ENCODE peak calls at places on chromosome 6, in six cellular contexts. One of them, this sample, is unnamed. For H3K36me3 and H3K4me1, the result is how much of the 10 kb centered on the place peaks cover.

GRCh38 chr6:115667478-115667996 is 393.2 kb downstream of the FRK start:
- DNase-seq in fibroblast of lung: no peak
- DNase-seq in Karpas-422: no peak
- DNase-seq in endothelial cell of umbilical vein: no peak
- DNase-seq in IMR-90: no peak
- DNase-seq in astrocyte: no peak
- DNase-seq in this sample: no peak

GRCh38 chr6:102763886-102764285 is 1370.4 kb downstream of the GRIK2 start:
- DNase-seq in Karpas-422: no peak
- DNase-seq in endothelial cell of umbilical vein: no peak
- DNase-seq in fibroblast of lung: no peak
- DNase-seq in IMR-90: no peak
- DNase-seq in astrocyte: no peak
- DNase-seq in this sample: no peak

GRCh38 chr6:106098383-106099234 is 12.5 kb downstream of the PRDM1 start:
- DNase-seq in astrocyte: peak
- DNase-seq in endothelial cell of umbilical vein: peak
- DNase-seq in IMR-90: peak
- DNase-seq in Karpas-422: no peak
- DNase-seq in fibroblast of lung: peak
- DNase-seq in this sample: no peak

GRCh38 chr6:34243901-34244884 is 4.6 kb downstream of the SMIM29 start:
- DNase-seq in fibroblast of lung: peak
- DNase-seq in IMR-90: peak
- DNase-seq in endothelial cell of umbilical vein: peak
- DNase-seq in astrocyte: peak
- DNase-seq in Karpas-422: no peak
- DNase-seq in this sample: peak

GRCh38 chr6:332671-333070 is 40.4 kb downstream of the DUSP22 start:
- DNase-seq in endothelial cell of umbilical vein: peak
- DNase-seq in IMR-90: peak
- DNase-seq in fibroblast of lung: peak
- DNase-seq in astrocyte: peak
- DNase-seq in Karpas-422: no peak
- DNase-seq in this sample: no peak

GRCh38 chr6:13581700-13582229 is 7.4 kb downstream of the SIRT5 start:
- DNase-seq in Karpas-422: no peak
- DNase-seq in endothelial cell of umbilical vein: no peak
- DNase-seq in astrocyte: no peak
- DNase-seq in fibroblast of lung: no peak
- DNase-seq in IMR-90: no peak
- DNase-seq in this sample: no peak

GRCh38 chr6:70537266-70537665 is 29.5 kb upstream of the SDHAF4 start:
- DNase-seq in endothelial cell of umbilical vein: no peak
- DNase-seq in fibroblast of lung: no peak
- DNase-seq in Karpas-422: no peak
- DNase-seq in IMR-90: no peak
- DNase-seq in astrocyte: no peak
- DNase-seq in this sample: no peak

GRCh38 chr6:26230336-26230735 is 134.7 kb upstream of the BTN3A2 start:
- DNase-seq in IMR-90: no peak
- DNase-seq in endothelial cell of umbilical vein: no peak
- DNase-seq in fibroblast of lung: no peak
- DNase-seq in astrocyte: no peak
- DNase-seq in Karpas-422: no peak
- DNase-seq in this sample: no peak

GRCh38 chr6:126716012-126716411 is 376.1 kb downstream of the CENPW start:
- DNase-seq in fibroblast of lung: peak
- DNase-seq in IMR-90: peak
- DNase-seq in Karpas-422: no peak
- DNase-seq in astrocyte: peak
- DNase-seq in endothelial cell of umbilical vein: no peak
- DNase-seq in this sample: no peak

GRCh38 chr6:68633654-68634502 is 1.2 kb upstream of the ADGRB3 start:
- DNase-seq in Karpas-422: no peak
- DNase-seq in astrocyte: no peak
- DNase-seq in fibroblast of lung: no peak
- DNase-seq in IMR-90: no peak
- DNase-seq in endothelial cell of umbilical vein: no peak
- DNase-seq in this sample: no peak

GRCh38 chr6:130557481-130558112 is 191.8 kb downstream of the TMEM200A start:
- DNase-seq in endothelial cell of umbilical vein: no peak
- DNase-seq in fibroblast of lung: no peak
- DNase-seq in Karpas-422: no peak
- DNase-seq in IMR-90: no peak
- DNase-seq in astrocyte: no peak
- DNase-seq in this sample: no peak

GRCh38 chr6:29368765-29369164 is at the start of gene OR5V1:
- DNase-seq in IMR-90: no peak
- DNase-seq in endothelial cell of umbilical vein: no peak
- DNase-seq in Karpas-422: no peak
- DNase-seq in astrocyte: no peak
- DNase-seq in fibroblast of lung: no peak
- DNase-seq in this sample: no peak

GRCh38 chr6:135851442-135852271 is at the start of gene PDE7B:
- DNase-seq in Karpas-422: no peak
- DNase-seq in IMR-90: peak
- DNase-seq in fibroblast of lung: peak
- DNase-seq in endothelial cell of umbilical vein: peak
- DNase-seq in astrocyte: peak
- DNase-seq in this sample: peak

GRCh38 chr6:107624541-107624940 is 134.6 kb downstream of the SOBP start:
- DNase-seq in IMR-90: peak
- DNase-seq in fibroblast of lung: peak
- DNase-seq in endothelial cell of umbilical vein: peak
- DNase-seq in astrocyte: peak
- DNase-seq in Karpas-422: no peak
- DNase-seq in this sample: no peak

GRCh38 chr6:120384671-120385070 is 949.6 kb downstream of the TBC1D32 start:
- DNase-seq in IMR-90: no peak
- DNase-seq in Karpas-422: no peak
- DNase-seq in astrocyte: peak
- DNase-seq in endothelial cell of umbilical vein: no peak
- DNase-seq in fibroblast of lung: peak
- DNase-seq in this sample: no peak

GRCh38 chr6:12980741-12981140 is 264.2 kb downstream of the PHACTR1 start:
- DNase-seq in endothelial cell of umbilical vein: no peak
- DNase-seq in IMR-90: no peak
- DNase-seq in Karpas-422: no peak
- DNase-seq in fibroblast of lung: no peak
- DNase-seq in astrocyte: no peak
- DNase-seq in this sample: no peak

GRCh38 chr6:25951296-25952032 is 11.1 kb upstream of the TRIM38 start:
- DNase-seq in endothelial cell of umbilical vein: no peak
- DNase-seq in IMR-90: no peak
- DNase-seq in Karpas-422: no peak
- DNase-seq in astrocyte: no peak
- DNase-seq in fibroblast of lung: no peak
- DNase-seq in this sample: no peak

GRCh38 chr6:41518118-41518517 is 28.1 kb upstream of the FOXP4 start:
- DNase-seq in Karpas-422: no peak
- DNase-seq in endothelial cell of umbilical vein: no peak
- DNase-seq in astrocyte: no peak
- DNase-seq in fibroblast of lung: no peak
- DNase-seq in IMR-90: no peak
- DNase-seq in this sample: peak

GRCh38 chr6:90446164-90446563 is 140.7 kb downstream of the MAP3K7 start:
- DNase-seq in IMR-90: peak
- DNase-seq in endothelial cell of umbilical vein: peak
- DNase-seq in astrocyte: peak
- DNase-seq in Karpas-422: no peak
- DNase-seq in fibroblast of lung: peak
- DNase-seq in this sample: no peak

GRCh38 chr6:167966540-167966905 is 30.9 kb upstream of the KIF25 start:
- DNase-seq in fibroblast of lung: no peak
- DNase-seq in endothelial cell of umbilical vein: no peak
- DNase-seq in IMR-90: no peak
- DNase-seq in astrocyte: no peak
- DNase-seq in Karpas-422: no peak
- DNase-seq in this sample: no peak
- H3K36me3 ChIP-seq in fibroblast of lung: under half
- H3K36me3 ChIP-seq in endothelial cell of umbilical vein: under half
- H3K36me3 ChIP-seq in IMR-90: under half
- H3K36me3 ChIP-seq in astrocyte: under half
- H3K36me3 ChIP-seq in Karpas-422: under half
- H3K36me3 ChIP-seq in this sample: half or more

DNA sequence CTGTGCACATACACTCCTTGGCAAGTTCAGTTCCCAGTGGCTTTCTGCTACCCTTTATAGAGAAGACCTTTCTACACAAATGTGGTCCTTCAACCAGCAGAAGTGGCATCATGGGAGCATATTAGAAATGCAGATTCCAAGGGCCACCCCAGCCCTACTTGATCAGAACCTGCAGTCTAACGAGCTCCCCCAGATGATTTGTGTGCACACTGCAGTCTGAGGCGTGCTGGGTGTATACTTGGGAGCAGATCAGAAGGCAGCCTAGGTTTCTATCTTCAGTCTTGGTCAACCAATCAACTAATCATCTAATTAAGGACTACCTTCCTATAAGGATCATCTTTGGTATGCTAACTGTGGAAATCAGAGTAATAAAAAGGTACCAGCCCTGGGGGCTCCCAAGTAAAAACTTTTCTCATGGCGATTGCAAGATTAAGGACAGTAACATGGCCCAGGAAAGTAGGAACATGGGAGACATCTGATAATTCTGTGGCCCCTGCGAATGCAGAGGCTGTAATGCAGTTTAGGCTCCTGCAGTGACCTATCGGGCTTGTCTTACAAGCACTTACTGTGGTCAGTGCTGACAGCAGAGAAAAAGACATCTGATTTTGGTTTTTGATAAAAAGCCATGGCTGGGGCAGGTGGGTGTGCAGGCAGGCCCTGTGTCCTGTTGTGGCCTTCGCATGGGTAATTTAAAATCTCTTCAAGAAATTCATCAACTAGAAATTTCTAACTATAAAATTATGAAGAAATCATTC is 19.5 kb upstream of the CCN6 start:
- DNase-seq in IMR-90: no peak
- DNase-seq in endothelial cell of umbilical vein: no peak
- DNase-seq in astrocyte: no peak
- DNase-seq in Karpas-422: no peak
- DNase-seq in fibroblast of lung: no peak
- DNase-seq in this sample: no peak
- H3K9ac ChIP-seq in IMR-90: no peak
- H3K9ac ChIP-seq in endothelial cell of umbilical vein: no peak
- H3K9ac ChIP-seq in astrocyte: no peak
- H3K9ac ChIP-seq in Karpas-422: no peak
- H3K9ac ChIP-seq in fibroblast of lung: no peak
- H3K9ac ChIP-seq in this sample: no peak

DNA sequence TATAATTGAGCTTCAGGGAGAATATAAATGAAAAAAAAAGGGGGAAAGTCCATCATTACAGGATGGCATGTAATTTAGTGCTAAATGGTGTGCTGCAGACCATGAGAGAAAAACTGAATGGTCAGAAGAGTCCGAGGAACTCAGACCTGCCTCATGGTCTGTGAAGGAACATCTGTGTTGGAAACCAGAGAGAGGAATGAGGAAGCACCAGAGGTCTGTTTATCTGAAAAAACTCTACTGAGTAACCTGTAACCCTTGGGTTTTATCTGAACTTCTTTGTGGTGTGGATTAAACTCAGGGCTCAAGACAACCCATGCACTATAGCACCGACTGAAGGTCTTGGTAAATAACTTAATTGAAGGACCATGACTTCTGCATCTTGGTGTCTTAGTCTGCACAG is 108.1 kb downstream of the RNF144B start:
- DNase-seq in endothelial cell of umbilical vein: no peak
- DNase-seq in astrocyte: no peak
- DNase-seq in IMR-90: no peak
- DNase-seq in Karpas-422: no peak
- DNase-seq in fibroblast of lung: no peak
- DNase-seq in this sample: no peak
- H3K4me1 ChIP-seq in endothelial cell of umbilical vein: under half
- H3K4me1 ChIP-seq in astrocyte: under half
- H3K4me1 ChIP-seq in IMR-90: under half
- H3K4me1 ChIP-seq in Karpas-422: under half
- H3K4me1 ChIP-seq in fibroblast of lung: under half
- H3K4me1 ChIP-seq in this sample: under half

GRCh38 chr6:4059115-4059777 is 19.7 kb downstream of the FAM217A start:
- DNase-seq in IMR-90: peak
- DNase-seq in endothelial cell of umbilical vein: peak
- DNase-seq in fibroblast of lung: peak
- DNase-seq in Karpas-422: no peak
- DNase-seq in astrocyte: peak
- DNase-seq in this sample: peak

GRCh38 chr6:4055420-4056041 is 23.4 kb downstream of the FAM217A start:
- DNase-seq in astrocyte: peak
- DNase-seq in endothelial cell of umbilical vein: peak
- DNase-seq in Karpas-422: no peak
- DNase-seq in fibroblast of lung: peak
- DNase-seq in IMR-90: peak
- DNase-seq in this sample: no peak

DNA sequence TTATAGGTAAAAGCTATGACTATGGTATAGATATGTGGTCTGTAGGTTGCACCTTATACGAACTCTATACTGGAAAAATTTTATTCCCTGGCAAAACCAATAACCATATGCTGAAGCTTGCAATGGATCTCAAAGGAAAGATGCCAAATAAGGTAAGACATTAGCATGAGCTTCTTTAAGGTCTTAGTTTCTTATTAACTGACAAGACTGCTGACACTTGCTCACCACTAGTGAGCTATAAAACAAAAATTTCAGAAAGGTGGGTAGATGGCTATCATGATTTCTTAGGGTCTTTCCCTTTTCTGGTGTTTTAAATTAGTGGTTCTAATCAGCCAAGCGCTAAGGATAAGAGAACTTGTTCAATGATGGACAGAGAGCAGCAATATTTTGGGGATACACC is 21.9 kb downstream of the FAM217A start:
- DNase-seq in Karpas-422: no peak
- DNase-seq in endothelial cell of umbilical vein: no peak
- DNase-seq in IMR-90: no peak
- DNase-seq in fibroblast of lung: no peak
- DNase-seq in astrocyte: no peak
- DNase-seq in this sample: no peak
- H3K36me3 ChIP-seq in Karpas-422: half or more
- H3K36me3 ChIP-seq in endothelial cell of umbilical vein: under half
- H3K36me3 ChIP-seq in IMR-90: under half
- H3K36me3 ChIP-seq in fibroblast of lung: under half
- H3K36me3 ChIP-seq in astrocyte: half or more
- H3K36me3 ChIP-seq in this sample: half or more

GRCh38 chr6:27238010-27238983 is 9.2 kb upstream of the PRSS16 start:
- DNase-seq in IMR-90: no peak
- DNase-seq in astrocyte: no peak
- DNase-seq in endothelial cell of umbilical vein: peak
- DNase-seq in fibroblast of lung: no peak
- DNase-seq in Karpas-422: no peak
- DNase-seq in this sample: peak
- H3K9ac ChIP-seq in IMR-90: no peak
- H3K9ac ChIP-seq in astrocyte: no peak
- H3K9ac ChIP-seq in endothelial cell of umbilical vein: no peak
- H3K9ac ChIP-seq in fibroblast of lung: no peak
- H3K9ac ChIP-seq in Karpas-422: no peak
- H3K9ac ChIP-seq in this sample: no peak